ENCODE peak calls at places on chromosomes 13 and 19, in six cellular contexts. One of them, this sample, is unnamed.

GRCh38 chr19:23823952-23824389 is 65.3 kb upstream of the ZNF681 start:
- DNase-seq in heart right ventricle: no peak
- DNase-seq in hepatocyte: no peak
- DNase-seq in mammary epithelial cell: peak; percentile 30
- DNase-seq in RWPE2: no peak
- DNase-seq in fibroblast of lung: peak; percentile 3
- DNase-seq in this sample: no peak

GRCh38 chr19:1394252-1395193 is 6.8 kb downstream of the GAMT start:
- DNase-seq in hepatocyte: no peak
- DNase-seq in heart right ventricle: no peak
- DNase-seq in mammary epithelial cell: no peak
- DNase-seq in fibroblast of lung: no peak
- DNase-seq in RWPE2: no peak
- DNase-seq in this sample: no peak

GRCh38 chr13:112348642-112349345 is 27.4 kb upstream of the SPACA7 start:
- DNase-seq in fibroblast of lung: no peak
- DNase-seq in mammary epithelial cell: no peak
- DNase-seq in RWPE2: no peak
- DNase-seq in heart right ventricle: no peak
- DNase-seq in hepatocyte: no peak
- DNase-seq in this sample: no peak

GRCh38 chr13:29885967-29886366 is 35.5 kb upstream of the UBL3 start:
- DNase-seq in heart right ventricle: no peak
- DNase-seq in hepatocyte: no peak
- DNase-seq in RWPE2: no peak
- DNase-seq in mammary epithelial cell: no peak
- DNase-seq in fibroblast of lung: no peak
- DNase-seq in this sample: no peak

GRCh38 chr13:110341445-110342247 is 34.6 kb downstream of the COL4A2 start:
- DNase-seq in RWPE2: no peak
- DNase-seq in mammary epithelial cell: no peak
- DNase-seq in hepatocyte: no peak
- DNase-seq in fibroblast of lung: peak; percentile 78
- DNase-seq in heart right ventricle: peak; percentile 68
- DNase-seq in this sample: peak; percentile 74

GRCh38 chr13:43830481-43830873 is 43.7 kb upstream of the ENOX1 start:
- DNase-seq in fibroblast of lung: peak; percentile 82
- DNase-seq in RWPE2: no peak
- DNase-seq in mammary epithelial cell: peak; percentile 80
- DNase-seq in hepatocyte: peak; percentile 25
- DNase-seq in heart right ventricle: no peak
- DNase-seq in this sample: no peak

GRCh38 chr19:2084993-2085720 is 11.0 kb downstream of the MOB3A start:
- DNase-seq in mammary epithelial cell: peak; percentile 47
- DNase-seq in heart right ventricle: peak; percentile 64
- DNase-seq in RWPE2: no peak
- DNase-seq in fibroblast of lung: no peak
- DNase-seq in hepatocyte: no peak
- DNase-seq in this sample: no peak

GRCh38 chr19:2663920-2664571 is 38.4 kb downstream of the GNG7 start:
- DNase-seq in RWPE2: no peak
- DNase-seq in heart right ventricle: peak; percentile 74
- DNase-seq in hepatocyte: no peak
- DNase-seq in mammary epithelial cell: no peak
- DNase-seq in fibroblast of lung: no peak
- DNase-seq in this sample: no peak

GRCh38 chr19:40523322-40524047 is 53.2 kb upstream of the SHKBP1 start:
- DNase-seq in RWPE2: no peak
- DNase-seq in heart right ventricle: peak; percentile 36
- DNase-seq in mammary epithelial cell: peak; percentile 42
- DNase-seq in fibroblast of lung: peak; percentile 37
- DNase-seq in hepatocyte: peak; percentile 86
- DNase-seq in this sample: no peak

GRCh38 chr19:15025237-15025636 is 24.0 kb upstream of the CASP14 start:
- DNase-seq in mammary epithelial cell: peak; percentile 28
- DNase-seq in hepatocyte: no peak
- DNase-seq in heart right ventricle: no peak
- DNase-seq in RWPE2: no peak
- DNase-seq in fibroblast of lung: no peak
- DNase-seq in this sample: no peak
- TF ChIP-seq CTCF in mammary epithelial cell: peak; percentile 67
- TF ChIP-seq CTCF in hepatocyte: no peak
- TF ChIP-seq CTCF in heart right ventricle: no peak
- TF ChIP-seq CTCF in RWPE2: peak; percentile 28
- TF ChIP-seq CTCF in fibroblast of lung: no peak
- TF ChIP-seq CTCF in this sample: no peak

DNA sequence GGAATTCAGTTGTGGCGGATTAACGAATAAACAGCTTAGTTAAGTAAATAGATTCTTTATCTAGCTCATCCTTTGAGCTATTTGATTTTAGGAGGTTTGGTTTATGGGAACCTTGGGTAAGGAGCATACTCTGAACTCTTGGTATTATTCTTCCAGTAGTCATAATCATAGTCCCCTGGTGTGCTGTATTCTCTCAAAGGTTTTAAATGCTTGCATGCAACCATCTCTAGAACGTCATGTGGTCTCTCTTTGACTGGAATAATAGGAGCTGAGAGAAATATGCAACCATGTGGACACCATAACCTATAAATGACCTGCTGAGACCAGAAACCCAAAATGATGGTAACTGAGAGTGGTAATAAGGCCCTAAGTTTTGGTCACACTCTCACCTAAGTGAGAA is 951.6 kb upstream of the MIR17HG start:
- DNase-seq in RWPE2: no peak
- DNase-seq in heart right ventricle: no peak
- DNase-seq in hepatocyte: no peak
- DNase-seq in mammary epithelial cell: no peak
- DNase-seq in fibroblast of lung: no peak
- DNase-seq in this sample: no peak
- H3K4me3 ChIP-seq in RWPE2: no peak overlapping the region
- H3K4me3 ChIP-seq in heart right ventricle: no peak overlapping the region
- H3K4me3 ChIP-seq in hepatocyte: no peak overlapping the region
- H3K4me3 ChIP-seq in mammary epithelial cell: no peak overlapping the region
- H3K4me3 ChIP-seq in fibroblast of lung: no peak overlapping the region
- H3K4me3 ChIP-seq in this sample: no peak overlapping the region

DNA sequence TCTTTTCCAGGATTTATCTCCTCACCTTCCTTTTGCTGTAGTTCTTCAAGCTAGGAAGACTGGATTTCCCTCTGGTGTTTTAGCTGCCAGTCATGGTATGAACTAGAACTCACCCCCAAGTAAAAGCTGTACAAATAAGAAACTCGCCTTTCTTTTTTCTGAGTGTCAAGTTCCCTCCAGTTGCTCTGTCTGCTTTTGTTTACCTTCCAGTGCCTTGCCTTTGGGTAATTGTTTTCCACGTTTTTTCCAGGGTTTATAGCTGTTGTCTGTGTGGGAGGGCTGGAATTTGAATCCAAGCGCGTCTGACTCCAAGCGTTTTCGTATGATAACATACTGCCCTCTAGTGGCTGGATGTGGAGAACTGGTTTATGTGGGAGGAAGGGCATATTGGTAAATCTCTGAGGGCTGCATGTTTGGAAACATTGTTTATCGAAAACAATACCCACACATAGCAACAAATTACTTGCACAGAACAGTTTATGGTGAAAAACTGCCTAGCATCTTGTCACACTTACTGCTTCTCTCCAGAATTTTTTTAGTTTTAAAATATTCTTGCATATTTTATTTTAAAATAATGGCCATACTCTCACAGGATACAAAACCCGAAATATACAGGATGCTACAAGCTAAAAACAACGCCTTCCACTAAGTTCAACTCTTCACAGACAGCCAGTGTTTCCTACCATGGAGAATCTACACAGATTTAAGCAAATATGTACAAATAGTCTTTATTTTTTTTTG is 19.2 kb downstream of the RCN3 start:
- DNase-seq in heart right ventricle: peak; percentile 89
- DNase-seq in hepatocyte: peak; percentile 95
- DNase-seq in RWPE2: no peak
- DNase-seq in fibroblast of lung: peak; percentile 91
- DNase-seq in mammary epithelial cell: peak; percentile 72
- DNase-seq in this sample: no peak
- TF ChIP-seq CTCF in heart right ventricle: peak; percentile 85
- TF ChIP-seq CTCF in hepatocyte: peak; percentile 90
- TF ChIP-seq CTCF in RWPE2: peak; percentile 87
- TF ChIP-seq CTCF in fibroblast of lung: peak; percentile 84
- TF ChIP-seq CTCF in mammary epithelial cell: peak; percentile 81
- TF ChIP-seq CTCF in this sample: peak; percentile 56

DNA sequence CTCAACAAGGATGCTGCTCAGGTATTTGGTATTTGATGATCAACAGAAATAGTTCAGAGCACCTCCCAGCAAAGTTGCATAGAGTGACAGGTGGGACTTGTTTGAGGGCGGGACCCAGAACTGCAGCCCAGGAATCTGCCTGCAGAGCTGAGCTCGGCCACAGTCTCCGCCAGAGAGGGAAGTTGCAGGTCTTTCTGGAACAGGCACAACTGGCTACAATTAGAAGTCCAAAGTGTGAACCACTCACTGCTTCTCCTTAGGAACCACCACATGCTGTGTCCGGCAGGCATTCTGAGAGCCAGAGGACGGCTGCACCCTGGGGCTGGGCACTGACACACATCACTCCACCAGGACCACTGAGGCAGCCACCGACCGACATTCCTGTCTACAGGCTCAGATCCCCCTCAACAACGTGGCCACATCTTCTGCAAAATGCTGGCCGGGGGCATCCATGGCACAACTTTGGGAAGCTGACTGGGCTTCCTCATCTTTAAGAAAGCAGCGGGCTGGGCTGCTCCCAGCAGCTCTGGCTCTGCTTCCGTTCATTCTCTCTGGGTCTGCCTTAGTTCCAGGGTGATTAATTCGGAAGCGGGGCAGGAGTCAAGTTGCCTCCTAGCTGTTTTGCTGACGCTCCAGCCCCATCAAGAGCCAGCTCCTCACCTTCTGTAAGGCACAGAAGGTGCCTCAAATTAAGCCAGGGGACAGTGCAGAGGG is 918 bp downstream of the SLC15A1 start:
- DNase-seq in RWPE2: no peak
- DNase-seq in fibroblast of lung: peak; percentile 33
- DNase-seq in mammary epithelial cell: no peak
- DNase-seq in heart right ventricle: no peak
- DNase-seq in hepatocyte: peak; percentile 72
- DNase-seq in this sample: no peak
- H3K4me3 ChIP-seq in RWPE2: no peak overlapping the region
- H3K4me3 ChIP-seq in fibroblast of lung: peak overlapping the region; percentile 14
- H3K4me3 ChIP-seq in mammary epithelial cell: no peak overlapping the region
- H3K4me3 ChIP-seq in heart right ventricle: no peak overlapping the region
- H3K4me3 ChIP-seq in hepatocyte: peak overlapping the region; percentile 52
- H3K4me3 ChIP-seq in this sample: peak overlapping the region; percentile 61